ENCODE peak calls at places on chromosomes 7 and 10, in four cellular contexts. M is EH; D is HT-29; L is stimulated activated CD4-positive, alpha-beta T cell treated with anti-CD3 and anti-CD28 coated beads, Interleukin-15, amount 100 ng/mL, for 24 hours. G is an unnamed sample.

GRCh38 chr7:142001163-142001874 is 5.6 kb downstream of the MGAM start:
- DNase-seq in M (no peak), D (peak), L (no peak), G (no peak)

GRCh38 chr7:104548861-104549260 is 220.5 kb downstream of the LHFPL3 start:
- DNase-seq in M (no peak), D (peak), L (no peak), G (no peak)

GRCh38 chr7:82600601-82601000 is 157.0 kb upstream of the CACNA2D1 start:
- DNase-seq in M (no peak), D (no peak), L (no peak), G (peak)

GRCh38 chr7:17421941-17422340 is 123.5 kb downstream of the AHR start:
- DNase-seq in M (peak), D (no peak), L (no peak), G (no peak)

GRCh38 chr10:86520871-86521619 is 547 bp downstream of the WAPL start:
- DNase-seq in M (peak), D (peak), L (peak), G (peak)

GRCh38 chr10:31789555-31789954 is 139.1 kb downstream of the ARHGAP12 start:
- DNase-seq in M (no peak), D (no peak), L (no peak), G (no peak)

GRCh38 chr10:47050618-47051455 is 139.6 kb downstream of the PTPN20 start:
- DNase-seq in M (no peak), D (no peak), L (no peak), G (no peak)

GRCh38 chr10:71467161-71467560 is 70.4 kb downstream of the CDH23 start:
- DNase-seq in M (no peak), D (no peak), L (no peak), G (no peak)

GRCh38 chr7:116630932-116631449 is 41.0 kb upstream of the MET start:
- DNase-seq in M (peak), D (peak), L (no peak), G (peak)

GRCh38 chr7:79241288-79242055 is 212.0 kb downstream of the MAGI2 start:
- DNase-seq in M (peak), D (peak), L (no peak), G (peak)

GRCh38 chr7:42227931-42228591 is 8.9 kb downstream of the GLI3 start:
- DNase-seq in M (no peak), D (no peak), L (peak), G (peak)

GRCh38 chr7:725223-726005 is 1.1 kb upstream of the DNAAF5 start:
- DNase-seq in M (peak), D (peak), L (no peak), G (peak)

GRCh38 chr7:47536705-47537611 is 45.0 kb downstream of the TNS3 start:
- DNase-seq in M (peak), D (peak), L (no peak), G (peak)

GRCh38 chr10:17023386-17024298 is 106.0 kb downstream of the CUBN start:
- DNase-seq in M (peak), D (peak), L (peak), G (peak)

GRCh38 chr7:154584352-154585252 is 418.3 kb downstream of the PAXIP1 start:
- DNase-seq in M (no peak), D (peak), L (no peak), G (no peak)

GRCh38 chr7:30179016-30179436 is 44.2 kb downstream of the MTURN start:
- DNase-seq in M (no peak), D (no peak), L (no peak), G (no peak)

GRCh38 chr7:158238616-158239289 is 348.9 kb downstream of the PTPRN2 start:
- DNase-seq in M (no peak), D (no peak), L (no peak), G (no peak)

GRCh38 chr10:93138113-93138870 is 64.6 kb downstream of the CYP26A1 start:
- DNase-seq in M (peak), D (no peak), L (no peak), G (no peak)

GRCh38 chr7:134290286-134290685 is 26.4 kb downstream of the SLC35B4 start:
- DNase-seq in M (peak), D (peak), L (no peak), G (peak)

GRCh38 chr7:24980695-24981543 is 941 bp upstream of the OSBPL3 start:
- DNase-seq in M (peak), D (peak), L (peak), G (peak)

GRCh38 chr7:135684134-135684533 is 21.8 kb downstream of the STMP1 start:
- DNase-seq in M (peak), D (no peak), L (no peak), G (peak)

GRCh38 chr7:149741629-149742028 is 31.8 kb downstream of the ZNF467 start:
- DNase-seq in M (peak), D (no peak), L (no peak), G (no peak)

GRCh38 chr7:5557920-5558401 is 134.3 kb upstream of the TNRC18 start:
- DNase-seq in M (peak), D (peak), L (peak), G (peak)

GRCh38 chr7:1919539-1920265 is 249.6 kb downstream of the ELFN1 start:
- DNase-seq in M (peak), D (no peak), L (no peak), G (peak)

GRCh38 chr7:27551803-27552202 is 110.9 kb downstream of the HIBADH start:
- DNase-seq in M (no peak), D (no peak), L (no peak), G (no peak)

GRCh38 chr7:23445326-23445725 is 25.0 kb downstream of the IGF2BP3 start:
- DNase-seq in M (no peak), D (no peak), L (no peak), G (peak)

GRCh38 chr10:23069019-23069665 is 26.2 kb upstream of the MSRB2 start:
- DNase-seq in M (no peak), D (no peak), L (no peak), G (no peak)

GRCh38 chr10:110010076-110011069 is 2.6 kb downstream of the ADD3 start:
- DNase-seq in M (no peak), D (no peak), L (peak), G (peak)

GRCh38 chr7:27739301-27739913 is 555 bp upstream of the TAX1BP1 start:
- DNase-seq in M (peak), D (no peak), L (peak), G (peak)

GRCh38 chr7:101066141-101066857 is 19.0 kb upstream of the TRIM56 start:
- DNase-seq in M (no peak), D (no peak), L (no peak), G (no peak)

GRCh38 chr10:17228081-17229015 is at the start of gene VIM:
- DNase-seq in M (peak), D (peak), L (peak), G (peak)

GRCh38 chr7:567305-567883 is 47.7 kb upstream of the PDGFA start:
- DNase-seq in M (no peak), D (no peak), L (no peak), G (no peak)

GRCh38 chr10:103598654-103599115 is 105.2 kb downstream of the NEURL1 start:
- DNase-seq in M (peak), D (peak), L (peak), G (peak)

GRCh38 chr10:130635528-130635927 is 499.3 kb downstream of the GLRX3 start:
- DNase-seq in M (no peak), D (no peak), L (no peak), G (no peak)

GRCh38 chr7:155470686-155471638 is 13.0 kb downstream of the EN2 start:
- DNase-seq in M (peak), D (no peak), L (no peak), G (no peak)

GRCh38 chr10:45404087-45404769 is 30.2 kb downstream of the ALOX5 start:
- DNase-seq in M (no peak), D (no peak), L (no peak), G (no peak)

GRCh38 chr7:105622114-105622731 is 40.9 kb upstream of the EFCAB10 start:
- DNase-seq in M (no peak), D (no peak), L (no peak), G (no peak)

GRCh38 chr7:50838675-50839377 is 56.1 kb upstream of the GRB10 start:
- DNase-seq in M (peak), D (no peak), L (no peak), G (peak)

GRCh38 chr7:16587785-16588184 is 57.8 kb downstream of the ANKMY2 start:
- DNase-seq in M (no peak), D (no peak), L (no peak), G (no peak)

GRCh38 chr7:979886-980571 is 3.0 kb upstream of the CYP2W1 start:
- DNase-seq in M (peak), D (no peak), L (no peak), G (no peak)